ENCODE peak calls at places on chromosomes 6 and 20, in nine cellular contexts. J, V, R, S, U, I, N, H and O are unnamed samples.

GRCh38 chr20:24485981-24486380 is 16.6 kb downstream of the SYNDIG1 start:
- DNase-seq in S (no peak), N (no peak), J (no peak), U (no peak), I (no peak), V (no peak), R (no peak), H (no peak), O (no peak)

GRCh38 chr6:43269273-43270007 is 26.2 kb downstream of the TTBK1 start:
- DNase-seq in S (no peak), N (no peak), U (peak), H (peak), R (no peak), I (no peak), J (no peak), V (no peak), O (no peak)

GRCh38 chr6:165049362-165049761 is 260.0 kb downstream of the C6orf118 start:
- DNase-seq in N (peak), R (no peak), S (peak), H (no peak), U (no peak), I (no peak), V (no peak), J (peak), O (no peak)

GRCh38 chr6:158206740-158207451 is 38.7 kb downstream of the GTF2H5 start:
- DNase-seq in N (no peak), U (no peak), V (no peak), I (no peak), J (no peak), S (no peak), R (peak), H (no peak), O (no peak)

GRCh38 chr6:92329416-92329815 is 1089.9 kb downstream of the EPHA7 start:
- DNase-seq in S (no peak), N (peak), J (no peak), H (no peak), U (no peak), I (no peak), V (no peak), R (peak), O (no peak)

GRCh38 chr6:56072856-56073255 is 174.5 kb downstream of the COL21A1 start:
- DNase-seq in N (peak), R (peak), U (no peak), J (no peak), S (no peak), I (no peak), H (no peak), V (no peak), O (no peak)

GRCh38 chr20:20549699-20550098 is 162.7 kb downstream of the RALGAPA2 start:
- DNase-seq in N (peak), I (no peak), S (no peak), H (no peak), V (no peak), U (no peak), R (peak), J (no peak), O (no peak)

GRCh38 chr6:117907600-117908245 is 659 bp downstream of the SLC35F1 start:
- DNase-seq in U (no peak), I (no peak), H (peak), J (peak), N (no peak), R (no peak), S (peak), V (no peak), O (no peak)

GRCh38 chr6:130029163-130029562 is 10.8 kb downstream of the L3MBTL3 start:
- DNase-seq in J (no peak), H (no peak), S (no peak), I (no peak), R (no peak), U (no peak), N (no peak), V (no peak), O (no peak)

GRCh38 chr20:57199656-57200405 is 66.6 kb downstream of the BMP7 start:
- DNase-seq in U (no peak), H (no peak), J (no peak), R (no peak), S (no peak), I (no peak), N (no peak), V (no peak), O (no peak)

GRCh38 chr6:108835218-108835850 is 12.9 kb upstream of the ARMC2 start:
- DNase-seq in J (peak), S (peak), N (peak), R (peak), I (peak), V (peak), U (peak), H (peak), O (peak)

GRCh38 chr6:136566851-136567250 is 16.6 kb upstream of the MAP7 start:
- DNase-seq in S (no peak), U (no peak), N (no peak), I (no peak), V (no peak), R (no peak), J (no peak), H (no peak), O (no peak)

GRCh38 chr6:28587011-28587745 is 61.5 kb downstream of the GPX5 start:
- DNase-seq in U (no peak), I (peak), V (peak), H (peak), N (peak), S (peak), R (peak), J (peak), O (no peak)

GRCh38 chr6:87731818-87732661 is 30.0 kb upstream of the AKIRIN2 start:
- DNase-seq in J (peak), S (no peak), H (peak), N (peak), V (peak), U (no peak), R (peak), I (peak), O (peak)

GRCh38 chr20:63697357-63697867 is 960 bp downstream of the TNFRSF6B start:
- DNase-seq in I (peak), H (peak), S (peak), N (no peak), J (no peak), V (no peak), U (no peak), R (no peak), O (no peak)

GRCh38 chr6:10531513-10531912 is 10.4 kb downstream of the GCNT2 start:
- DNase-seq in J (peak), H (no peak), R (no peak), U (no peak), I (no peak), S (no peak), N (no peak), V (no peak), O (no peak)

GRCh38 chr6:56757585-56757984 is 114.9 kb upstream of the DST start:
- DNase-seq in S (peak), U (no peak), J (no peak), I (no peak), H (no peak), R (peak), N (peak), V (no peak), O (no peak)

GRCh38 chr6:3383525-3383924 is 73.3 kb downstream of the SLC22A23 start:
- DNase-seq in R (peak), S (no peak), V (no peak), I (no peak), J (no peak), U (no peak), N (peak), H (no peak), O (no peak)

GRCh38 chr6:30960907-30961673 is 20.3 kb downstream of the MUCL3 start:
- DNase-seq in R (peak), I (no peak), J (no peak), S (no peak), H (no peak), N (peak), V (no peak), U (no peak), O (no peak)

GRCh38 chr6:153170511-153170910 is 39.4 kb upstream of the RGS17 start:
- DNase-seq in U (no peak), N (peak), J (no peak), I (no peak), H (no peak), R (peak), V (no peak), S (no peak), O (no peak)

GRCh38 chr20:62043131-62043914 is 22.4 kb downstream of the TAF4 start:
- DNase-seq in U (no peak), S (no peak), V (no peak), N (peak), J (no peak), H (no peak), R (peak), I (peak), O (no peak)

GRCh38 chr6:160419488-160419887 is 71.3 kb downstream of the SLC22A3 start:
- DNase-seq in H (no peak), U (no peak), R (no peak), S (no peak), V (no peak), I (no peak), N (peak), J (no peak), O (no peak)

GRCh38 chr20:46549188-46549967 is 1.1 kb downstream of the OCSTAMP start:
- DNase-seq in I (no peak), S (no peak), H (no peak), U (no peak), R (no peak), J (no peak), N (no peak), V (no peak), O (no peak)

GRCh38 chr6:37492236-37493046 is 7.3 kb downstream of the CCDC167 start:
- DNase-seq in R (no peak), H (no peak), V (no peak), I (no peak), U (no peak), N (no peak), S (no peak), J (peak), O (no peak)

GRCh38 chr20:25584905-25585704 is at the start of gene NINL:
- DNase-seq in J (peak), S (peak), U (peak), N (peak), I (peak), R (peak), V (peak), H (peak), O (no peak)